ENCODE peak calls at places on chromosomes 7 and 10, in four cellular contexts. Y, J, E and L are unnamed samples.

GRCh38 chr10:124020871-124021823 is 72.3 kb downstream of the CHST15 start:
- DNase-seq in Y (no peak), J (no peak), E (no peak), L (no peak)

GRCh38 chr10:98446121-98446655 is 547 bp downstream of the HPS1 start:
- DNase-seq in Y (no peak), J (peak; percentile 87), E (peak; percentile 62), L (peak; percentile 71)

GRCh38 chr7:84195295-84196006 is 862 bp upstream of the SEMA3A start:
- DNase-seq in Y (no peak), J (no peak), E (no peak), L (peak; percentile 69)

GRCh38 chr10:11242443-11243386 is 225.0 kb downstream of the CELF2 start:
- DNase-seq in Y (no peak), J (no peak), E (no peak), L (no peak)

GRCh38 chr7:128728608-128729007 is 10.6 kb upstream of the CALU start:
- DNase-seq in Y (no peak), J (no peak), E (no peak), L (no peak)

GRCh38 chr10:93584445-93584844 is 16.6 kb downstream of the RBP4 start:
- DNase-seq in Y (no peak), J (no peak), E (no peak), L (no peak)

GRCh38 chr7:153675141-153675540 is 377.1 kb upstream of the DPP6 start:
- DNase-seq in Y (no peak), J (no peak), E (no peak), L (no peak)

GRCh38 chr7:132996581-132997242 is 85.2 kb downstream of the CHCHD3 start:
- DNase-seq in Y (no peak), J (peak; percentile 9), E (no peak), L (no peak)

GRCh38 chr10:105843786-105844560 is 1202.9 kb downstream of the SORCS3 start:
- DNase-seq in Y (no peak), J (no peak), E (no peak), L (no peak)

GRCh38 chr7:2522780-2523433 is 3.3 kb downstream of the LFNG start:
- DNase-seq in Y (no peak), J (no peak), E (no peak), L (no peak)

GRCh38 chr7:84372712-84373111 is 178.1 kb upstream of the SEMA3A start:
- DNase-seq in Y (no peak), J (no peak), E (no peak), L (peak; percentile 41)

GRCh38 chr7:128121731-128122576 is 90.7 kb upstream of the LRRC4 start:
- DNase-seq in Y (no peak), J (no peak), E (no peak), L (no peak)

GRCh38 chr10:67978749-67979148 is 94.3 kb downstream of the SIRT1 start:
- DNase-seq in Y (no peak), J (no peak), E (no peak), L (no peak)

GRCh38 chr7:131544449-131545425 is 11.7 kb downstream of the PODXL start:
- DNase-seq in Y (no peak), J (peak; percentile 21), E (no peak), L (peak; percentile 49)

GRCh38 chr7:118573065-118573464 is 348.6 kb downstream of the ANKRD7 start:
- DNase-seq in Y (no peak), J (no peak), E (peak; percentile 97), L (no peak)

GRCh38 chr10:132742167-132742836 is 43.6 kb downstream of the NKX6-2 start:
- DNase-seq in Y (no peak), J (no peak), E (no peak), L (no peak)

GRCh38 chr7:64879800-64880199 is 23.3 kb upstream of the ZNF273 start:
- DNase-seq in Y (no peak), J (no peak), E (no peak), L (no peak)

GRCh38 chr7:141975806-141976523 is 2.4 kb upstream of the TAS2R38 start:
- DNase-seq in Y (peak; percentile 7), J (peak; percentile 66), E (peak; percentile 4), L (peak; percentile 65)

GRCh38 chr7:22193361-22194016 is 163.5 kb downstream of the RAPGEF5 start:
- DNase-seq in Y (no peak), J (no peak), E (peak; percentile 85), L (no peak)

GRCh38 chr10:84510121-84510520 is 181.7 kb downstream of the CCSER2 start:
- DNase-seq in Y (no peak), J (no peak), E (no peak), L (no peak)

GRCh38 chr10:68796609-68797008 is 30.7 kb upstream of the STOX1 start:
- DNase-seq in Y (no peak), J (no peak), E (no peak), L (no peak)

GRCh38 chr10:29202541-29202940 is 86.3 kb upstream of the LYZL1 start:
- DNase-seq in Y (no peak), J (no peak), E (no peak), L (no peak)

GRCh38 chr10:24947304-24948097 is 4.9 kb downstream of the PRTFDC1 start:
- DNase-seq in Y (no peak), J (no peak), E (no peak), L (no peak)

GRCh38 chr7:158975526-158976467 is 119.4 kb downstream of the DYNC2I1 start:
- DNase-seq in Y (no peak), J (no peak), E (no peak), L (no peak)

GRCh38 chr7:108193593-108194498 is 63.7 kb upstream of the LAMB4 start:
- DNase-seq in Y (no peak), J (no peak), E (no peak), L (no peak)

GRCh38 chr7:4159761-4160554 is 522.1 kb upstream of the FOXK1 start:
- DNase-seq in Y (no peak), J (no peak), E (no peak), L (no peak)

GRCh38 chr10:102624751-102625330 is 19.4 kb upstream of the TRIM8 start:
- DNase-seq in Y (no peak), J (no peak), E (no peak), L (no peak)

GRCh38 chr7:106317971-106318370 is 33.2 kb upstream of the NAMPT start:
- DNase-seq in Y (no peak), J (no peak), E (no peak), L (no peak)